ENCODE peak calls at places on chromosome 17, in six cellular contexts. One of them, this sample, is unnamed.

GRCh38 chr17:78360371-78361226 is 722 bp upstream of the SOCS3 start:
- DNase-seq in GM12878: no peak
- DNase-seq in GM12892: peak; percentile 95
- DNase-seq in SK-N-SH: peak; percentile 97
- DNase-seq in K562: peak; percentile 89
- DNase-seq in H1: peak; percentile 100
- DNase-seq in this sample: peak; percentile 94

GRCh38 chr17:80799553-80800403 is 191.9 kb upstream of the CHMP6 start:
- DNase-seq in GM12878: no peak
- DNase-seq in GM12892: no peak
- DNase-seq in SK-N-SH: no peak
- DNase-seq in K562: no peak
- DNase-seq in H1: no peak
- DNase-seq in this sample: no peak

GRCh38 chr17:12406623-12407228 is 259.0 kb upstream of the MYOCD start:
- DNase-seq in GM12878: no peak
- DNase-seq in GM12892: no peak
- DNase-seq in SK-N-SH: no peak
- DNase-seq in K562: no peak
- DNase-seq in H1: no peak
- DNase-seq in this sample: no peak

GRCh38 chr17:13393841-13394710 is 207.7 kb downstream of the HS3ST3A1 start:
- DNase-seq in GM12878: no peak
- DNase-seq in GM12892: no peak
- DNase-seq in SK-N-SH: no peak
- DNase-seq in K562: no peak
- DNase-seq in H1: no peak
- DNase-seq in this sample: no peak

GRCh38 chr17:72561680-72562079 is 440.9 kb downstream of the SOX9 start:
- DNase-seq in GM12878: no peak
- DNase-seq in GM12892: no peak
- DNase-seq in SK-N-SH: no peak
- DNase-seq in K562: no peak
- DNase-seq in H1: no peak
- DNase-seq in this sample: no peak

GRCh38 chr17:57603978-57604377 is 141.1 kb downstream of the CCDC182 start:
- DNase-seq in GM12878: peak; percentile 79
- DNase-seq in GM12892: no peak
- DNase-seq in SK-N-SH: no peak
- DNase-seq in K562: no peak
- DNase-seq in H1: no peak
- DNase-seq in this sample: no peak

GRCh38 chr17:74907012-74907411 is 13.6 kb upstream of the FADS6 start:
- DNase-seq in GM12878: no peak
- DNase-seq in GM12892: no peak
- DNase-seq in SK-N-SH: no peak
- DNase-seq in K562: no peak
- DNase-seq in H1: no peak
- DNase-seq in this sample: no peak

GRCh38 chr17:65560628-65561371 is 648 bp downstream of the AXIN2 start:
- DNase-seq in GM12878: no peak
- DNase-seq in GM12892: peak; percentile 40
- DNase-seq in SK-N-SH: peak; percentile 92
- DNase-seq in K562: peak; percentile 82
- DNase-seq in H1: peak; percentile 86
- DNase-seq in this sample: peak; percentile 54

GRCh38 chr17:29557717-29558116 is 9.1 kb downstream of the ABHD15 start:
- DNase-seq in GM12878: no peak
- DNase-seq in GM12892: no peak
- DNase-seq in SK-N-SH: no peak
- DNase-seq in K562: no peak
- DNase-seq in H1: no peak
- DNase-seq in this sample: no peak

GRCh38 chr17:28911411-28912045 is 8.6 kb upstream of the DHRS13 start:
- DNase-seq in GM12878: no peak
- DNase-seq in GM12892: no peak
- DNase-seq in SK-N-SH: no peak
- DNase-seq in K562: no peak
- DNase-seq in H1: no peak
- DNase-seq in this sample: no peak

GRCh38 chr17:27496501-27496943 is 40.3 kb downstream of the KSR1 start:
- DNase-seq in GM12878: no peak
- DNase-seq in GM12892: no peak
- DNase-seq in SK-N-SH: no peak
- DNase-seq in K562: no peak
- DNase-seq in H1: no peak
- DNase-seq in this sample: no peak
- TF ChIP-seq TAF1 in GM12878: no peak
- TF ChIP-seq TAF1 in GM12892: no peak
- TF ChIP-seq TAF1 in SK-N-SH: no peak
- TF ChIP-seq TAF1 in K562: no peak
- TF ChIP-seq TAF1 in H1: no peak
- TF ChIP-seq TAF1 in this sample: no peak

GRCh38 chr17:82837586-82838320 is 2.1 kb downstream of the ZNF750 start:
- DNase-seq in GM12878: no peak
- DNase-seq in GM12892: no peak
- DNase-seq in SK-N-SH: no peak
- DNase-seq in K562: no peak
- DNase-seq in H1: no peak
- DNase-seq in this sample: no peak
- TF ChIP-seq TAF1 in GM12878: no peak
- TF ChIP-seq TAF1 in GM12892: no peak
- TF ChIP-seq TAF1 in SK-N-SH: no peak
- TF ChIP-seq TAF1 in K562: no peak
- TF ChIP-seq TAF1 in H1: no peak
- TF ChIP-seq TAF1 in this sample: no peak

GRCh38 chr17:66715076-66715675 is 119.7 kb upstream of the CACNG5 start:
- DNase-seq in GM12878: no peak
- DNase-seq in GM12892: no peak
- DNase-seq in SK-N-SH: no peak
- DNase-seq in K562: no peak
- DNase-seq in H1: no peak
- DNase-seq in this sample: no peak
- TF ChIP-seq TAF1 in GM12878: no peak
- TF ChIP-seq TAF1 in GM12892: no peak
- TF ChIP-seq TAF1 in SK-N-SH: no peak
- TF ChIP-seq TAF1 in K562: no peak
- TF ChIP-seq TAF1 in H1: no peak
- TF ChIP-seq TAF1 in this sample: no peak

GRCh38 chr17:77208217-77208808 is 67.5 kb downstream of the SEC14L1 start:
- DNase-seq in GM12878: no peak
- DNase-seq in GM12892: no peak
- DNase-seq in SK-N-SH: no peak
- DNase-seq in K562: no peak
- DNase-seq in H1: no peak
- DNase-seq in this sample: no peak
- TF ChIP-seq TAF1 in GM12878: no peak
- TF ChIP-seq TAF1 in GM12892: no peak
- TF ChIP-seq TAF1 in SK-N-SH: no peak
- TF ChIP-seq TAF1 in K562: no peak
- TF ChIP-seq TAF1 in H1: no peak
- TF ChIP-seq TAF1 in this sample: no peak

This sample was measured in GM12891.